ENCODE peak calls at places on chromosomes 1 and 21, in nine cellular contexts. F, M, S, Z, V, X, C, D and T are unnamed samples.

GRCh38 chr1:174871886-174872285 is 127.9 kb upstream of the CACYBP start:
- DNase-seq in X (no peak), S (no peak), M (no peak), Z (no peak), F (no peak), D (no peak), C (no peak), V (no peak), T (no peak)

GRCh38 chr21:37571442-37571841 is 204.9 kb downstream of the DYRK1A start:
- DNase-seq in S (no peak), X (no peak), F (no peak), Z (no peak), V (no peak), D (no peak), M (no peak), C (no peak), T (no peak)

GRCh38 chr1:234961468-234962339 is 166.9 kb downstream of the TOMM20 start:
- DNase-seq in D (no peak), X (peak), C (no peak), S (no peak), V (no peak), M (no peak), F (peak), Z (peak), T (no peak)

GRCh38 chr1:69533343-69533742 is 34.4 kb upstream of the LRRC7 start:
- DNase-seq in C (no peak), M (no peak), V (no peak), X (no peak), F (no peak), D (no peak), S (no peak), Z (no peak), T (no peak)

GRCh38 chr1:198904356-198904755 is 265.5 kb downstream of the PTPRC start:
- DNase-seq in S (no peak), Z (no peak), C (no peak), M (no peak), V (no peak), D (no peak), F (no peak), X (no peak), T (peak)

GRCh38 chr1:153049211-153049610 is 8.1 kb downstream of the SPRR2A start:
- DNase-seq in V (no peak), F (no peak), S (no peak), M (no peak), C (no peak), Z (no peak), D (no peak), X (no peak), T (no peak)

GRCh38 chr1:169460193-169460833 is 25.4 kb downstream of the SLC19A2 start:
- DNase-seq in V (no peak), Z (peak), M (no peak), D (no peak), X (peak), S (no peak), F (no peak), C (no peak), T (peak)

GRCh38 chr1:110308247-110308646 is 30.9 kb upstream of the RBM15 start:
- DNase-seq in M (no peak), V (no peak), F (no peak), S (no peak), D (no peak), C (no peak), Z (no peak), X (peak), T (no peak)

GRCh38 chr21:38917045-38917774 is 111.5 kb downstream of the ETS2 start:
- DNase-seq in V (no peak), F (no peak), Z (no peak), S (no peak), C (no peak), M (peak), D (no peak), X (no peak), T (no peak)

GRCh38 chr1:40628903-40629292 is 36.6 kb downstream of the RIMS3 start:
- DNase-seq in S (no peak), Z (no peak), V (no peak), D (no peak), X (no peak), C (no peak), M (no peak), F (no peak), T (no peak)

GRCh38 chr21:34743831-34744230 is 75.0 kb downstream of the CLIC6 start:
- DNase-seq in Z (no peak), X (peak), S (no peak), F (no peak), C (no peak), M (peak), V (no peak), D (no peak), T (peak)

GRCh38 chr21:17976139-17976538 is 157.0 kb upstream of the C21orf91 start:
- DNase-seq in Z (no peak), C (no peak), D (no peak), X (no peak), M (no peak), V (no peak), S (no peak), F (no peak), T (no peak)

GRCh38 chr1:198096390-198096789 is 60.4 kb upstream of the NEK7 start:
- DNase-seq in S (no peak), Z (no peak), F (no peak), V (no peak), X (peak), M (no peak), D (no peak), C (no peak), T (no peak)

GRCh38 chr21:42403611-42404231 is at the start of gene UBASH3A:
- DNase-seq in V (peak), D (peak), F (no peak), X (no peak), C (no peak), Z (no peak), M (peak), S (no peak), T (no peak)

GRCh38 chr1:163928080-163928479 is 606.3 kb downstream of the NUF2 start:
- DNase-seq in M (no peak), C (no peak), F (no peak), Z (no peak), S (no peak), V (no peak), D (no peak), X (no peak), T (no peak)

GRCh38 chr1:114154963-114155322 is 1.3 kb upstream of the SYT6 start:
- DNase-seq in D (peak), F (no peak), S (no peak), Z (peak), C (no peak), M (no peak), X (no peak), V (no peak), T (peak)

GRCh38 chr1:168819668-168820067 is 90.7 kb upstream of the DPT start:
- DNase-seq in C (no peak), S (no peak), M (no peak), X (no peak), Z (no peak), F (no peak), V (no peak), D (no peak), T (no peak)

GRCh38 chr1:9721606-9722377 is 70.3 kb downstream of the PIK3CD start:
- DNase-seq in M (peak), V (peak), D (peak), F (peak), Z (peak), X (peak), S (peak), C (no peak), T (peak)

GRCh38 chr1:47751188-47751587 is 246.0 kb downstream of the TRABD2B start:
- DNase-seq in S (no peak), F (no peak), M (no peak), Z (no peak), V (no peak), X (no peak), D (no peak), C (no peak), T (no peak)

GRCh38 chr1:184212649-184213314 is 161.3 kb downstream of the TSEN15 start:
- DNase-seq in V (no peak), M (no peak), F (peak), D (no peak), X (peak), Z (no peak), S (no peak), C (peak), T (peak)

GRCh38 chr1:106876384-106876783 is 180.1 kb upstream of the PRMT6 start:
- DNase-seq in Z (no peak), F (no peak), M (no peak), D (no peak), V (no peak), C (no peak), X (no peak), S (no peak), T (peak)

GRCh38 chr1:40078512-40079333 is 18.3 kb downstream of the PPT1 start:
- DNase-seq in C (no peak), S (peak), Z (peak), V (peak), X (peak), D (peak), M (peak), F (peak), T (peak)

GRCh38 chr1:197884173-197884572 is 18.3 kb upstream of the C1orf53 start:
- DNase-seq in S (no peak), F (no peak), V (no peak), D (no peak), Z (no peak), M (no peak), X (no peak), C (no peak), T (no peak)

GRCh38 chr1:235342039-235342438 is 13.7 kb downstream of the GGPS1 start:
- DNase-seq in D (no peak), F (no peak), V (no peak), Z (no peak), X (no peak), C (no peak), S (no peak), M (no peak), T (no peak)

GRCh38 chr1:2352341-2353214 is 38.8 kb downstream of the MORN1 start:
- DNase-seq in M (no peak), F (no peak), D (no peak), Z (no peak), S (no peak), C (no peak), X (no peak), V (no peak), T (no peak)

GRCh38 chr1:110673805-110674336 is 869 bp downstream of the KCNA3 start:
- DNase-seq in C (no peak), V (peak), M (no peak), Z (no peak), F (no peak), D (no peak), S (no peak), X (no peak), T (no peak)

GRCh38 chr1:20366076-20366765 is 75.5 kb downstream of the VWA5B1 start:
- DNase-seq in M (peak), S (no peak), X (no peak), V (no peak), F (peak), C (no peak), D (no peak), Z (no peak), T (peak)

GRCh38 chr1:206506803-206507394 is 432 bp upstream of the RASSF5 start:
- DNase-seq in C (no peak), V (no peak), M (peak), X (no peak), D (peak), Z (no peak), F (peak), S (peak), T (peak)

GRCh38 chr1:41464886-41465285 is 19.6 kb downstream of the EDN2 start:
- DNase-seq in X (no peak), D (no peak), Z (no peak), F (no peak), M (no peak), V (no peak), C (no peak), S (no peak), T (no peak)

GRCh38 chr1:228150458-228151169 is 884 bp downstream of the GJC2 start:
- DNase-seq in Z (no peak), F (peak), S (no peak), D (no peak), V (no peak), C (peak), M (peak), X (no peak), T (no peak)

GRCh38 chr1:202857136-202857610 is 31.8 kb downstream of the RABIF start:
- DNase-seq in C (no peak), X (no peak), V (no peak), M (peak), Z (no peak), S (no peak), F (no peak), D (no peak), T (no peak)

GRCh38 chr1:28509705-28510349 is 4.0 kb downstream of the RCC1 start:
- DNase-seq in M (no peak), D (no peak), Z (no peak), C (no peak), F (no peak), V (no peak), X (no peak), S (no peak), T (no peak)
- TF ChIP-seq CTCF in M (no peak), D (no peak), Z (no peak), C (no peak), F (no peak), V (no peak), X (no peak), S (no peak), T (no peak)

DNA sequence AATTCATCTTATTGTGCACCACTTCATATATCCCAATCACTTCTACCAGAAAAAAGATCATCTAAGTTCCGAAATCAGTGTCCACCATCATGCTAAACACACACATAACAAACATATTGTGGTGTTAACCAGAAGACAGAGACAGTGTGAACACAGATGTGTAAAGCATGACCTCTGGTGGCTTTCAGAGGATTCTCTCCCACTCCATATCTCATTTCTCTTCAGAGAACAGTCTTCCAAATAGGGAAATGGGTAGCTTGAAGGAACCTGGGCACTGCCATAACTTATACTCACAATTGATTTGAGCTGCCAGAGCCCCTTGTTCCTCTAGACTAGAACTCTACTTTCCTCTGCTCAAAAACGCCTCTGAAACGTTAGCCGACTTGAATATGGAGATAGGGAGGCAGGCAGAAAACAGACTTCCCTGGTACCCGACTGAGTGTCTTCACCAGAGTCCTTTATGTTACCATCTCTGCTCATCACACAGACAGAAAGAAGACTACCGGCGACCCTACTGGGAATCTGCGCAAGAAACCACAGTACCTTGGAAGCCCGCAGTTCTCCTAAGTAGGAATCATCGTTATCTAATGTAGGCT is 1.8 kb upstream of the ELAPOR1 start:
- DNase-seq in C (no peak), D (no peak), M (no peak), Z (peak), V (no peak), S (no peak), F (no peak), X (no peak), T (no peak)
- TF ChIP-seq CTCF in C (no peak), D (no peak), M (no peak), Z (peak), V (no peak), S (peak), F (no peak), X (peak), T (peak)

GRCh38 chr1:192459467-192459866 is 116.1 kb upstream of the RGS1 start:
- DNase-seq in M (no peak), F (no peak), X (no peak), D (no peak), S (no peak), Z (no peak), C (no peak), V (no peak), T (no peak)

GRCh38 chr1:192461684-192462083 is 113.9 kb upstream of the RGS1 start:
- DNase-seq in D (no peak), V (no peak), Z (no peak), F (no peak), X (no peak), C (no peak), S (no peak), M (no peak), T (no peak)

GRCh38 chr1:192462630-192463029 is 112.9 kb upstream of the RGS1 start:
- DNase-seq in X (no peak), V (no peak), M (no peak), S (no peak), D (no peak), F (no peak), C (no peak), Z (no peak), T (no peak)

GRCh38 chr1:192463661-192464060 is 111.9 kb upstream of the RGS1 start:
- DNase-seq in D (no peak), V (no peak), F (no peak), Z (no peak), S (no peak), M (no peak), X (no peak), C (no peak), T (no peak)
- TF ChIP-seq CTCF in D (no peak), V (no peak), F (no peak), Z (no peak), S (no peak), M (no peak), X (no peak), C (no peak), T (no peak)

DNA sequence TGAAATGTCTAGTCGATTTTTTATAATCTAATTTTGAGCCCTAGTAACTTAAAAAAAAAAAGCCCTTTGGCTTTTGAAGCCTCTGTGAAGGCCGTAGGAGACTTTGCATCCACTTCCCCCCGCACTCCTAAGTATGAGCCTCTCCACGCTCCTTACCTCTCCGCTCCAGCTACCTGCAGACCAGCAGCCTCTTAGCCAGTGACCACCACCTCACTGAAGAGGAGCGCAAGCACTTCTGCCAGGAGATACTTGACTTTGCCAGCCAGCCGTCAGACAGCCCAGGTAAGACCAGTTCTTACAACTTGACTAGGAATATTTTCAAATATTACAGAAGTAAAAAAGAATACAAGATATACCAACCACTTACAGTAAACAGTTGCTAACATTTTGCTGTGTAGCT is 27.4 kb upstream of the PWP2 start:
- DNase-seq in V (no peak), Z (no peak), X (no peak), M (no peak), C (no peak), S (no peak), F (no peak), D (no peak), T (no peak)
- TF ChIP-seq CTCF in V (no peak), Z (no peak), X (no peak), M (no peak), C (no peak), S (no peak), F (no peak), D (no peak), T (no peak)

GRCh38 chr21:30194701-30195299 is 21.1 kb downstream of the CLDN8 start:
- DNase-seq in D (no peak), Z (no peak), S (no peak), C (no peak), V (no peak), X (peak), F (peak), M (no peak), T (peak)
- TF ChIP-seq CTCF in D (no peak), Z (no peak), S (no peak), C (no peak), V (no peak), X (peak), F (no peak), M (peak), T (peak)

GRCh38 chr1:28036431-28036830 is 52.0 kb downstream of the EYA3 start:
- DNase-seq in D (no peak), M (no peak), S (no peak), C (no peak), X (no peak), Z (no peak), F (no peak), V (no peak), T (no peak)
- TF ChIP-seq CTCF in D (no peak), M (peak), S (no peak), C (no peak), X (peak), Z (no peak), F (no peak), V (no peak), T (no peak)